ENCODE peak calls at places on chromosomes 5 and 9, in eight cellular contexts. V is keratinocyte; T is CD8-positive, alpha-beta memory T cell; D is Peyer's patch; K is kidney; A is astrocyte; L is SK-N-SH; P is HCT116. S is an unnamed sample. For H3K9me3, the result is how much of the 10 kb centered on the place peaks cover.

GRCh38 chr9:99823392-99824377 is 2.0 kb downstream of the NR4A3 start:
- DNase-seq in V (no peak), T (peak), D (peak), K (peak), A (peak), L (peak), P (no peak), S (peak)

GRCh38 chr9:88773119-88773518 is 218.1 kb upstream of the S1PR3 start:
- DNase-seq in V (no peak), T (no peak), D (no peak), K (no peak), A (no peak), L (no peak), P (no peak), S (no peak)

GRCh38 chr5:10701567-10702039 is 59.4 kb downstream of the DAP start:
- DNase-seq in V (no peak), T (no peak), D (no peak), K (no peak), A (peak), L (peak), P (no peak), S (peak)

GRCh38 chr9:98575379-98576346 is 133.1 kb downstream of the GABBR2 start:
- DNase-seq in V (no peak), T (no peak), D (no peak), K (no peak), A (peak), L (no peak), P (no peak), S (no peak)

GRCh38 chr5:65172486-65173129 is 309.1 kb downstream of the ADAMTS6 start:
- DNase-seq in V (no peak), T (no peak), D (no peak), K (no peak), A (peak), L (no peak), P (no peak), S (no peak)

GRCh38 chr5:83767409-83767992 is 46.8 kb upstream of the HAPLN1 start:
- DNase-seq in V (no peak), T (no peak), D (no peak), K (no peak), A (no peak), L (no peak), P (peak), S (no peak)

GRCh38 chr9:15149450-15149849 is 157.6 kb downstream of the TTC39B start:
- DNase-seq in V (no peak), T (no peak), D (no peak), K (no peak), A (peak), L (no peak), P (no peak), S (no peak)

GRCh38 chr5:61200582-61201155 is 38.4 kb upstream of the SMIM15 start:
- DNase-seq in V (no peak), T (no peak), D (no peak), K (peak), A (peak), L (no peak), P (no peak), S (no peak)

GRCh38 chr9:98607152-98607551 is 101.6 kb downstream of the GABBR2 start:
- DNase-seq in V (no peak), T (no peak), D (no peak), K (no peak), A (peak), L (no peak), P (no peak), S (no peak)

GRCh38 chr9:90916147-90916734 is 114.6 kb downstream of the SYK start:
- DNase-seq in V (no peak), T (no peak), D (no peak), K (no peak), A (no peak), L (no peak), P (no peak), S (no peak)

GRCh38 chr5:31054436-31054835 is 139.1 kb upstream of the CDH6 start:
- DNase-seq in V (no peak), T (no peak), D (no peak), K (no peak), A (no peak), L (no peak), P (no peak), S (no peak)

GRCh38 chr5:130545291-130545690 is 619.8 kb downstream of the HINT1 start:
- DNase-seq in V (no peak), T (no peak), D (no peak), K (no peak), A (no peak), L (no peak), P (no peak), S (no peak)

GRCh38 chr5:157347301-157348048 is 81.6 kb downstream of the CYFIP2 start:
- DNase-seq in V (no peak), T (no peak), D (no peak), K (no peak), A (no peak), L (no peak), P (no peak), S (no peak)

GRCh38 chr5:142281012-142281374 is 43.8 kb downstream of the SPRY4 start:
- DNase-seq in V (no peak), T (no peak), D (no peak), K (peak), A (no peak), L (no peak), P (no peak), S (no peak)

GRCh38 chr9:98142182-98142924 is 23.3 kb upstream of the TRIM14 start:
- DNase-seq in V (peak), T (no peak), D (peak), K (no peak), A (no peak), L (peak), P (no peak), S (no peak)

GRCh38 chr5:16492398-16493175 is 27.0 kb upstream of the ZNF622 start:
- DNase-seq in V (no peak), T (no peak), D (peak), K (no peak), A (peak), L (no peak), P (no peak), S (peak)

GRCh38 chr5:160466889-160467554 is 45.4 kb downstream of the PTTG1 start:
- DNase-seq in V (no peak), T (no peak), D (no peak), K (no peak), A (no peak), L (no peak), P (no peak), S (no peak)

GRCh38 chr5:58599217-58599616 is 16.3 kb downstream of the RAB3C start:
- DNase-seq in V (no peak), T (no peak), D (no peak), K (no peak), A (no peak), L (no peak), P (no peak), S (no peak)

GRCh38 chr5:9099681-9100080 is 446.2 kb downstream of the SEMA5A start:
- DNase-seq in V (no peak), T (no peak), D (no peak), K (no peak), A (no peak), L (no peak), P (no peak), S (no peak)

GRCh38 chr9:3879731-3880493 is 354.1 kb upstream of the RFX3 start:
- DNase-seq in V (no peak), T (no peak), D (no peak), K (no peak), A (no peak), L (peak), P (no peak), S (no peak)

GRCh38 chr9:97529363-97530076 is 28.1 kb downstream of the TMOD1 start:
- DNase-seq in V (no peak), T (no peak), D (no peak), K (no peak), A (no peak), L (no peak), P (no peak), S (no peak)

GRCh38 chr9:3936520-3937235 is 363.2 kb downstream of the GLIS3 start:
- DNase-seq in V (no peak), T (no peak), D (no peak), K (peak), A (no peak), L (peak), P (no peak), S (no peak)

GRCh38 chr5:100505984-100506670 is 29.0 kb upstream of the FAM174A start:
- DNase-seq in V (peak), T (no peak), D (no peak), K (no peak), A (peak), L (no peak), P (peak), S (no peak)

GRCh38 chr9:35350827-35351549 is 138.9 kb upstream of the RUSC2 start:
- DNase-seq in V (no peak), T (no peak), D (no peak), K (no peak), A (peak), L (no peak), P (no peak), S (no peak)

GRCh38 chr9:107976767-107977166 is 487.2 kb upstream of the KLF4 start:
- DNase-seq in V (no peak), T (no peak), D (peak), K (peak), A (no peak), L (no peak), P (no peak), S (no peak)

GRCh38 chr5:133234273-133234672 is 182.5 kb downstream of the HSPA4 start:
- DNase-seq in V (no peak), T (no peak), D (no peak), K (no peak), A (no peak), L (no peak), P (no peak), S (no peak)
- H3K9me3 ChIP-seq in V (under half), T (under half), D (under half), K (under half), A (under half), L (under half), P (under half), S (under half)

DNA sequence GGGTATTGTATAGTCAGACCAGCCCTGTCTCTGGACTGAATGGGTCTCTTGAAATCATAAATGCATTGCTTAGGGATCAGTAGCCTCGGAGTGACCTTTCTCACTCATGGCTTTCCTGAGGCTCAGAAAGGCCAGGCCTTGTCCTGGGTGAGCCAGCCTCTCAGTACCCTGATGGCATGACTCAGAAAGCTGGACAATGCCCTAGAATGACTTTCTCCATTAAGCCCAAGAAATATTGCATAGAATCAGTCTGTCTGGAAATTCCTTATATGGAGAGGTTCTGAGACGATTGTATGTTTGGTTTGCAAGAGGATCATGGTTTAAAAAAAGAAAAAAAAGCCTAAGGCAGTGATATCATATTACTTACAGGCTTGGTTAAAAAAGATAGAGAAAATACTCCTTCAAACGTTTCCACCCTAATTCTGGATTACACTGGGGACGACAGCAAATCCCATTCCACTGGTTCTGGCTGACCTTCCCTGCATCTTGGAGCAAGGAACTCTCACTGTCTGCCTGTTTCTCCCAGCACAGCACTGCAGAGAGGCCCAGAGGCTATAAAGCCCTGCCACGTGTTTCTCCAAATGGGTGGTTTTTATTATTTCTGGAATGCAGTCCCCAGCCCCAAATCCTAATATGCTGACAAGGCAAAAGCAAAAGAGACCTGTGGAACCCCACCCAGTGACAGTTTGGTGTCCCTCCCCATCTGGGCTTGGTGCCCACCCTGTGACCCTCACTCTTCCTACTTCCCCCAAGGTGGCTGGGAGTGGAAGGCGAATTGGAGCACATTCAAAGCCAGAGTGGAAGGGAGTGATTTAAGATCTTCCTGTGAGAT is 34.4 kb downstream of the MAP1B start:
- DNase-seq in V (no peak), T (no peak), D (no peak), K (no peak), A (peak), L (no peak), P (no peak), S (no peak)
- H3K4me3 ChIP-seq in V (no peak), T (no peak), D (no peak), K (no peak), A (no peak), L (no peak), P (no peak), S (no peak)

DNA sequence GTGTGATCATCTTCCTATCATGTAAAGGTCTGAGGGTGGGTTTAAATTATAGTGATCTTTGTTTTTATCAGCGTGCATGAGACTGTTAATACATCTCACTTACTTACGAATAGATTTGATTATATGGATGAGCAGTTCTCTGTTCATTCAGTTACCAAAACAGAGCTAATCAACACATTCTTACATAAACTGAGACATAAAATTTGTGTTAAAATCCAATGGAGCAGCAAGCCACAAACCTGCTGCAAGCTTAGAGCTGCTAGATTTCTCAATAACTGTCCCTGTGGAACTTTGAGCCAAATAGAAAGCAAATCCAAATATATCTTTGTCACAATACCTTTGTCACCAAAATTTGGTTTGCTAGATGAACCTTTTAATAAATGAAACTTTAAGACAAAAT is 50.1 kb downstream of the NUDT12 start:
- DNase-seq in V (no peak), T (no peak), D (no peak), K (no peak), A (no peak), L (no peak), P (no peak), S (no peak)
- H3K9me3 ChIP-seq in V (under half), T (under half), D (under half), K (under half), A (under half), L (under half), P (under half), S (under half)

DNA sequence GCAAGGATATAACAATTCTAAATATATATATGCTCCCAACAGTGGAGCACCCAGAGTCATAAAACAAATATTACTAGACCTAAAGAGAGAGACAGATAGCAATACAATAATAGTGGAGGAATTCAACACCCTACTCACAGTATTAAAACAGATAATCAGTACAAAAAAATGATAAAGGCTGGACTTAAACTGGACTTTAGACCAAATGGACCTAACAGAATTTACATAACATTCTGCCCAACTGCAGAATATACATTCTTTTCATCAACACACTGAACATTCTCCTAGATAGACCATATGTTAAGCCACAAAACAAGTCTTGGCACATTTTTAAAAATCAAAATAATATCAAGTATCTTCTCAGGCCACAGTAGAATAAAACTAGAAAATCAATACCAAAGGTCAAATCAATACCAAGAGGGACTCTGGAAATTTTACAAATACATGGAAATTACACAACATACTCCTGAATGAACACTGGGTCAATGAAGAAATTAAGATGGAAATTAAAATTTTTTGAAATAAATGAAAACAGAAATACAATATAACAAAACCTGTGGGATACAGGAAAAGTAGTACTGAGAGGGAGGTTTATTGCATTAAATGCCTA is 100.8 kb downstream of the FBXL17 start:
- DNase-seq in V (no peak), T (no peak), D (no peak), K (no peak), A (no peak), L (no peak), P (no peak), S (no peak)
- H3K4me3 ChIP-seq in V (no peak), T (no peak), D (no peak), K (no peak), A (no peak), L (no peak), P (no peak), S (no peak)

DNA sequence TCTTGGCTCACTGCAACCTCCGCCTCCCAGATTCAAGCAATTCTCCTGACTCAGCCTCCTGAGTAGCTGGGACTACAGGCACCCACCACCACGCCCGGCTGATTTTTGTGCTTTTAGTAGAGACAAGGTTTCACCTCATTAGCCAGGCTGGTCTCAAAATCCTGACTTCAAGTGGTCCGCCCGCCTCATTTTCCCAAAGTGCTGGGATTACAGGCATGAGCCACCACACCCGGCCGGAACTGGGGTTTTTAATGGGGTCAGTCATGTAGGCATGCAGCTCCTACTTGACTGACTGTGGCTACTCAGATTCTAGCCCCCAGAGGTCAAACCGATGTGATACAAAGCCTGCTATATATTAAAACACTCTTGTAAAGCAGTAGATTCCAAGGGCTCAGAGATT is 631.7 kb downstream of the MAT2B start:
- DNase-seq in V (no peak), T (no peak), D (no peak), K (no peak), A (no peak), L (no peak), P (no peak), S (no peak)
- H3K9me3 ChIP-seq in V (under half), T (under half), D (under half), K (under half), A (under half), L (under half), P (under half), S (under half)

S was measured in naive thymus-derived CD4-positive, alpha-beta T cell.